ENCODE peak calls at places on chromosomes 13 and 19, in seven cellular contexts. S, L, G, M, J, E and P are unnamed samples.
A peak's percentile ranks its signal among the peaks of the same experiment; 100 is the strongest.

GRCh38 chr19:5093297-5093858 is 124.5 kb downstream of the KDM4B start:
- DNase-seq in S (no peak), L (no peak), G (no peak), M (peak; percentile 74), J (no peak), E (peak; percentile 55), P (no peak)

GRCh38 chr13:77036294-77036693 is 9.3 kb upstream of the FBXL3 start:
- DNase-seq in S (no peak), L (no peak), G (no peak), M (no peak), J (no peak), E (no peak), P (no peak)

GRCh38 chr13:57438072-57438471 is 193.5 kb upstream of the PCDH17 start:
- DNase-seq in S (no peak), L (no peak), G (no peak), M (no peak), J (no peak), E (no peak), P (no peak)

GRCh38 chr13:27481766-27482165 is 31.4 kb upstream of the MTIF3 start:
- DNase-seq in S (peak; percentile 22), L (peak; percentile 55), G (no peak), M (no peak), J (peak; percentile 48), E (peak; percentile 51), P (peak; percentile 32)

GRCh38 chr19:7670150-7670784 is 1.4 kb downstream of the RETN start:
- DNase-seq in S (no peak), L (no peak), G (no peak), M (no peak), J (peak; percentile 41), E (peak; percentile 3), P (peak; percentile 37)

GRCh38 chr19:15575406-15575805 is 39.6 kb upstream of the CYP4F8 start:
- DNase-seq in S (no peak), L (no peak), G (no peak), M (no peak), J (no peak), E (no peak), P (no peak)

GRCh38 chr13:42740753-42741152 is 40.6 kb upstream of the FAM216B start:
- DNase-seq in S (peak; percentile 39), L (peak; percentile 23), G (no peak), M (peak; percentile 48), J (peak; percentile 71), E (peak; percentile 57), P (peak; percentile 18)

GRCh38 chr13:110509478-110509926 is 52.0 kb downstream of the RAB20 start:
- DNase-seq in S (no peak), L (no peak), G (no peak), M (peak; percentile 64), J (no peak), E (no peak), P (no peak)

GRCh38 chr13:108227651-108228272 is 9.6 kb downstream of the ABHD13 start:
- DNase-seq in S (no peak), L (peak; percentile 67), G (no peak), M (no peak), J (peak; percentile 51), E (peak; percentile 64), P (peak; percentile 44)

GRCh38 chr13:31538067-31539042 is 201.0 kb upstream of the RXFP2 start:
- DNase-seq in S (no peak), L (peak; percentile 59), G (no peak), M (no peak), J (peak; percentile 36), E (peak; percentile 74), P (peak; percentile 79)

GRCh38 chr13:24834902-24835510 is 71.0 kb downstream of the RNF17 start:
- DNase-seq in S (no peak), L (no peak), G (no peak), M (no peak), J (no peak), E (no peak), P (no peak)

GRCh38 chr13:24618219-24618955 is 61.8 kb upstream of the ATP12A start:
- DNase-seq in S (no peak), L (no peak), G (no peak), M (no peak), J (peak; percentile 33), E (no peak), P (no peak)

GRCh38 chr13:43786766-43787517 is at the start of gene ENOX1:
- DNase-seq in S (peak; percentile 62), L (peak; percentile 47), G (peak; percentile 85), M (peak; percentile 81), J (peak; percentile 33), E (peak; percentile 84), P (peak; percentile 84)

GRCh38 chr19:40190891-40191835 is at the start of gene MAP3K10:
- DNase-seq in S (peak; percentile 83), L (peak; percentile 61), G (peak; percentile 71), M (peak; percentile 83), J (peak; percentile 38), E (peak; percentile 81), P (peak; percentile 89)

DNA sequence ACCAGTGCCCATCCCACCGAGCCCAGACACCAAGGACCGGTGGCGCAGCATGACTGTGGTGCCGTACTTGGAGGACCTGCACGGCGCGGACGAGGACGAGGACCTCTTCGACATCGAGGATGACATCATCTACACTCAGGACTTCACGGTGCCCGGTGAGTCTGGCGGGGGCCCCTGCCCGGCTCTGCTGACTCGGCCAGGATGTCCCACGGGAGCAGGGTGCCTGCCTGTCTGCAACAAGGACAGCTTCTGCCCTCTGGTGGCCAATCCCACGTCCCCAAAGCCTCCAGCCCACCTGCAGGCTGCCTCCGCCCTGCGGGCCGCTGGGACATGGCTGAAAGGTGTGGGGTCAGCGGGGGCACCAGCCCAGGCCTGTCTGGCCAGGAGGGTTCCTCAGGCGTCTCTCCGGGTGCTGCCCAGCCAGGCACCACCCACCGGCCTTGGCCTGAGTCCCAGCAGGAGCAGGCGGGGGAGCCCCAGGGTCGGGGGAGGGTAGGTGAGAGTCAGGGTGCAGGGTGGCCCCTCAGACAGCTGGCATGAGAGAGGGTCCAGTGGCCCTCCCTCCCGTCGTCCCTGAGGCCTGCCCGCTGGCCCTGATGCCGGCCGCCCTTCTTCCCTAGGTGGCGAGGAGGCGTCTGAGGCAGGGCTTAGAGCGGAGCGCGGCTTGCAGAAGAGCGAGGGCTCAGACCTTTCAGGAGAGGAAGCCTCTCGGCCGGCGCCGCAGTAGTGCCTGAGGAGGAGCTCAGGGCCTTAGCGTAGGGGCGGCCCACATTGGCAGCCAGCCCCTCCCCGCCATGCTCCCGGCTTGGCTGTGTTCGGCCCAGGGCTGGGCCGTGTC is 14.6 kb downstream of the CBARP start:
- DNase-seq in S (no peak), L (peak; percentile 41), G (no peak), M (no peak), J (peak; percentile 45), E (peak; percentile 49), P (peak; percentile 61)
- H3K27ac ChIP-seq in S (no peak overlapping the region), L (no peak overlapping the region), G (no peak overlapping the region), M (no peak overlapping the region), J (no peak overlapping the region), E (no peak overlapping the region), P (no peak overlapping the region)

DNA sequence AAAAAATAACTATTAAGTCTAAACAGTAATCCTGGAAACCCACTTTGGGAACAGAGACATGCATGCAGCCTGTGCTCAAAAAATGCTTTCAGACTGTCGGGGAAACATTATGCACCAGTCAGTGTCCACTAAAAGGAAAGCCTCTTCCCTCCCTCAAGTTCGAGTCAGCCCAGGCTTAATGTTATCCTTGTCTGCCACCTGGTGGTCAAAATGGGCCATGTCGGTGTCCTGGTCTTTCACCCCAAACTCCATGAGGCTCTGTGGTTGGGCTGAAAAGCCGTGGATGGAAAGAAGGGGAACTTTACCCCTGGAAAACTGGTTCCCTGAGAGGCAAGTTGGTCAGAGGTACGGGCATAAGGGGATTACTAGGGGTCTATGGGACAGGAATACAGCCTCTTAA is 88.4 kb upstream of the ZNF492 start:
- DNase-seq in S (no peak), L (peak; percentile 19), G (peak; percentile 7), M (no peak), J (peak; percentile 52), E (peak; percentile 1), P (peak; percentile 26)
- H3K27ac ChIP-seq in S (no peak overlapping the region), L (no peak overlapping the region), G (no peak overlapping the region), M (no peak overlapping the region), J (no peak overlapping the region), E (no peak overlapping the region), P (no peak overlapping the region)

GRCh38 chr13:50514249-50514648 is 329.2 kb downstream of the DLEU7 start:
- DNase-seq in S (no peak), L (no peak), G (no peak), M (no peak), J (no peak), E (no peak), P (no peak)

GRCh38 chr13:50512602-50513527 is 330.6 kb downstream of the DLEU7 start:
- DNase-seq in S (peak; percentile 53), L (peak; percentile 54), G (peak; percentile 19), M (peak; percentile 68), J (peak; percentile 85), E (peak; percentile 70), P (peak; percentile 68)

GRCh38 chr13:50509771-50510441 is 333.6 kb downstream of the DLEU7 start:
- DNase-seq in S (no peak), L (no peak), G (no peak), M (no peak), J (no peak), E (peak; percentile 29), P (peak; percentile 27)

GRCh38 chr13:50513528-50513863 is 330.0 kb downstream of the DLEU7 start:
- DNase-seq in S (no peak), L (no peak), G (no peak), M (no peak), J (no peak), E (no peak), P (no peak)

DNA sequence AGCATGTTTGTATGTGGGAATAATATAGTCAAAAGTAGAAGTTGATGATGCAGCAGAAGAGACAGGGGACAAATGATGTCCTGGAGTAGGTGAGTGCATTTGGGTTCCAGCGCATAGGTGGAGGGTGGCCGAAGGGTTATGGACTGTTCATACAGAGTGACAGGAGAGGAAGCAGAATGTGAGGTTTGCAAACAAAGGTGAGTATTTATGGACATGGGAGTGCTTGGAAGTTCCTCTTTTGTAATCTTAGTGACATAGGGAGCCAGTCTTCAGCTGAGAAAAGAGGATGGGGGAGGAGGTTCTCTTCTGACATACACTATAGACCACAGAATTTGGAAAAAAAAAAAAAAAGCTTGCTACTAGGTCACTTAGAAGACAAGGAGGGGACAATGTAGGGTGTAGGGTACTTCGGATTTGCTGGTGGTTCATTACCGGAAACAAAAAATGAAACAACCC is 331.6 kb downstream of the DLEU7 start:
- DNase-seq in S (no peak), L (no peak), G (no peak), M (no peak), J (peak; percentile 70), E (no peak), P (no peak)
- H3K27ac ChIP-seq in S (peak overlapping the region; percentile 88), L (no peak overlapping the region), G (peak overlapping the region; percentile 90), M (peak overlapping the region; percentile 84), J (peak overlapping the region; percentile 77), E (no peak overlapping the region), P (no peak overlapping the region)

GRCh38 chr13:113608246-113608635 is 23.7 kb downstream of the TFDP1 start:
- DNase-seq in S (no peak), L (no peak), G (no peak), M (no peak), J (no peak), E (no peak), P (no peak)

GRCh38 chr13:113607477-113608245 is 23.1 kb downstream of the TFDP1 start:
- DNase-seq in S (no peak), L (no peak), G (no peak), M (no peak), J (peak; percentile 96), E (no peak), P (no peak)

GRCh38 chr13:113610266-113610665 is 25.7 kb downstream of the TFDP1 start:
- DNase-seq in S (no peak), L (no peak), G (no peak), M (no peak), J (no peak), E (no peak), P (no peak)

GRCh38 chr13:113608967-113609533 is 24.5 kb downstream of the TFDP1 start:
- DNase-seq in S (no peak), L (no peak), G (no peak), M (no peak), J (no peak), E (no peak), P (no peak)

GRCh38 chr13:113609616-113610015 is 25.1 kb downstream of the TFDP1 start:
- DNase-seq in S (no peak), L (no peak), G (no peak), M (no peak), J (no peak), E (no peak), P (no peak)
- H3K27ac ChIP-seq in S (no peak overlapping the region), L (no peak overlapping the region), G (no peak overlapping the region), M (no peak overlapping the region), J (no peak overlapping the region), E (no peak overlapping the region), P (no peak overlapping the region)